ENCODE peak calls at places on chromosome 17, in four cellular contexts. I is activated B cell treated with CpG ODN at 0.5 μM for 24 hours, O is pancreas, H is brain microvascular endothelial cell. U is an unnamed sample.

GRCh38 chr17:19533718-19534561 is at the start of gene SLC47A1:
- DNase-seq in O (no peak), H (no peak), I (no peak), U (no peak)

GRCh38 chr17:60916043-60916442 is 238.4 kb downstream of the BCAS3 start:
- DNase-seq in O (no peak), H (no peak), I (no peak), U (no peak)

GRCh38 chr17:17041018-17041521 is 1.2 kb upstream of the MPRIP start:
- DNase-seq in I (no peak), H (peak; percentile 47), O (peak; percentile 79), U (no peak)

GRCh38 chr17:50114849-50115357 is 15.1 kb downstream of the SAMD14 start:
- DNase-seq in O (no peak), I (no peak), H (peak; percentile 74), U (peak; percentile 69)

GRCh38 chr17:61926831-61927210 is 961 bp downstream of the INTS2 start:
- DNase-seq in H (no peak), O (no peak), I (no peak), U (no peak)

GRCh38 chr17:50944054-50944901 is 78.1 kb upstream of the TOB1 start:
- DNase-seq in H (no peak), O (peak; percentile 94), I (no peak), U (peak; percentile 84)

GRCh38 chr17:69672924-69673323 is 258.4 kb downstream of the MAP2K6 start:
- DNase-seq in I (no peak), O (no peak), H (peak; percentile 70), U (no peak)

GRCh38 chr17:63516910-63517824 is 6.0 kb upstream of the KCNH6 start:
- DNase-seq in O (no peak), I (no peak), H (peak; percentile 43), U (no peak)

GRCh38 chr17:5837055-5837491 is 233.1 kb upstream of the WSCD1 start:
- DNase-seq in H (peak; percentile 9), I (no peak), O (no peak), U (no peak)

GRCh38 chr17:11795906-11796305 is 197.6 kb downstream of the DNAH9 start:
- DNase-seq in O (no peak), I (no peak), H (no peak), U (no peak)

GRCh38 chr17:68200689-68201424 is 47.0 kb upstream of the AMZ2 start:
- DNase-seq in O (peak; percentile 56), H (peak; percentile 54), I (peak; percentile 81), U (peak; percentile 41)

GRCh38 chr17:42387663-42388380 is 420 bp downstream of the STAT3 start:
- DNase-seq in H (no peak), I (peak; percentile 47), O (peak; percentile 56), U (no peak)

GRCh38 chr17:10200645-10201044 is 2.2 kb upstream of the GAS7 start:
- DNase-seq in H (no peak), I (no peak), O (no peak), U (no peak)

GRCh38 chr17:19447085-19447583 is 36.1 kb downstream of the RNF112 start:
- DNase-seq in I (no peak), H (peak; percentile 75), O (peak; percentile 55), U (peak; percentile 74)

GRCh38 chr17:17042851-17043667 is 802 bp downstream of the MPRIP start:
- DNase-seq in H (no peak), I (no peak), O (peak; percentile 46), U (no peak)

GRCh38 chr17:19338031-19338990 is 24.2 kb downstream of the B9D1 start:
- DNase-seq in H (no peak), O (peak; percentile 66), I (peak; percentile 65), U (no peak)

GRCh38 chr17:67830440-67830839 is 5.1 kb downstream of the BPTF start:
- DNase-seq in H (no peak), I (no peak), O (no peak), U (no peak)

GRCh38 chr17:21742326-21742725 is 50.0 kb downstream of the KCNJ18 start:
- DNase-seq in O (no peak), H (no peak), I (no peak), U (no peak)

GRCh38 chr17:66378296-66378695 is 75.9 kb downstream of the PRKCA start:
- DNase-seq in H (peak; percentile 49), I (no peak), O (no peak), U (no peak)

GRCh38 chr17:33520404-33521032 is 227.4 kb upstream of the ASIC2 start:
- DNase-seq in H (no peak), I (peak; percentile 20), O (no peak), U (no peak)

GRCh38 chr17:57461082-57461481 is 204.8 kb downstream of the MSI2 start:
- DNase-seq in I (no peak), H (no peak), O (no peak), U (peak; percentile 74)

DNA sequence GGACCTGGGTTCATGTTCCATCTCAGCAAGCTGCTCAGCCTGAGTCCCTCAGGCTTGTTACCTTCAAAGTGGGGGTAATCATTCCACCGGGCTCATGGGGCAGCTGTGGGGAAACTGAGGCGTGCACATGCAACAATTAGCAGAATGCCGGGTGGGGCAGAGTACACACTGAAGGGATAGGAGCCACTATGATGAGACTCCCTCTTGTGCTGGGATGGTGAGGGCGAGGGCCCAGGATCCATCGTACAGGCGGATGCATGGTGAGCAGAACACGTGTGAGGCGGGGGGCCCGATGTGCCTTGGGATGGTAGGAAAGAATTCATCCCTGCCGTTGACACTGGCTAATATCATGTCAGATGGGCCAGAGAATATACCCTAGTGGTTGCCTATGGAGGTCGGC is 25.5 kb upstream of the MAP3K14 start:
- DNase-seq in O (no peak), H (no peak), I (no peak), U (no peak)
- TF ChIP-seq CTCF in O (no peak), H (no peak), I (no peak), U (no peak)

GRCh38 chr17:71727723-71728122 is 393.1 kb upstream of the SOX9 start:
- DNase-seq in O (no peak), I (no peak), H (no peak), U (no peak)
- TF ChIP-seq CTCF in O (no peak), I (no peak), H (no peak), U (no peak)

DNA sequence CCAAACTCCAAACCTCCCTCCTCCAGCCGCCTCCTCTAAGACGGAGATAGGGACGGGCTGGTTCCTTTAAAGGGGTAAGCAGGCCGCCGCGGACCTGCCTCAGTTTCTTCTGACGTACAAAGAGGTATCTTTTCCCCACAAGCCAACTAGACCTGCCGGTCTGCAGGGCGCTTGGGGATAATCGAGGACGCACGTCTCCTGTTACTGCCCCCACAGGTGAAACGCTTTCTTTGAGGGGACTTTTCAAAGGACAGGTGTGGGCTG is 25.1 kb upstream of the RFFL start:
- DNase-seq in I (no peak), H (no peak), O (no peak), U (no peak)
- TF ChIP-seq CTCF in I (no peak), H (no peak), O (no peak), U (no peak)

GRCh38 chr17:36706437-36706731 is 105.0 kb downstream of the MRM1 start:
- DNase-seq in I (no peak), O (no peak), H (no peak), U (no peak)

GRCh38 chr17:36707904-36708303 is 106.5 kb downstream of the MRM1 start:
- DNase-seq in O (no peak), I (no peak), H (no peak), U (no peak)

GRCh38 chr17:36705651-36706436 is 104.5 kb downstream of the MRM1 start:
- DNase-seq in O (no peak), H (peak; percentile 11), I (no peak), U (peak; percentile 43)

GRCh38 chr17:36697907-36698526 is 96.6 kb downstream of the MRM1 start:
- DNase-seq in O (no peak), I (no peak), H (no peak), U (no peak)

DNA sequence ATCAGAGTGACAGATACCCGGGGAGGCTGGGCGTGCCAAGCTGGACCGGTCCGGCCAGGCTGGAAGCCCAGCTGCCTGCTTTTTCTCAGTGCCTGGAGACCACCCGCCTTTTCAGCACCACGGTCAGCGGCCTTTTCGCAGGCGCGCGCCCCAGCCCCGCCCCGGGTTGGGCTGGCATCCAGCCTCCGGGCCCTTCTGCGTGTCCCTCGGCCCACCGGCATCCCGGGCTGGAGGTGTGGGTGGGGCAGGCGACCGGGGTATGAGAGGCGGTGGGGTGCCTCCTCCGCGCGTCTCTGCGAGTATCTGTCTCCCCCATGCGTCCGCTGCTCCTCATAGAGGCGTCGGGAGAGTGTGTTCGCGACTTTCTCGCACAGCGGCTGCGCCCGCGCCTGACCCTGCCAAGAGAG is 102.5 kb downstream of the MRM1 start:
- DNase-seq in H (peak; percentile 13), I (peak; percentile 30), O (peak; percentile 30), U (no peak)
- TF ChIP-seq CTCF in H (no peak), I (no peak), O (no peak), U (peak; percentile 24)

GRCh38 chr17:14302421-14303099 is 1.7 kb downstream of the HS3ST3B1 start:
- DNase-seq in H (peak; percentile 68), I (peak; percentile 78), O (peak; percentile 78), U (peak; percentile 57)

GRCh38 chr17:14299261-14300093 is 1.4 kb upstream of the HS3ST3B1 start:
- DNase-seq in O (peak; percentile 33), I (peak; percentile 37), H (no peak), U (no peak)

GRCh38 chr17:14301279-14301760 is 439 bp downstream of the HS3ST3B1 start:
- DNase-seq in H (no peak), I (no peak), O (no peak), U (no peak)

GRCh38 chr17:14301761-14302401 is 1.0 kb downstream of the HS3ST3B1 start:
- DNase-seq in O (peak; percentile 45), H (peak; percentile 46), I (peak; percentile 60), U (no peak)

GRCh38 chr17:14300628-14301278 is at the start of gene HS3ST3B1:
- DNase-seq in O (peak; percentile 100), H (peak; percentile 100), I (peak; percentile 81), U (peak; percentile 86)
- TF ChIP-seq CTCF in O (no peak), H (peak; percentile 18), I (no peak), U (no peak)

GRCh38 chr17:27529230-27529796 is 73.1 kb downstream of the KSR1 start:
- DNase-seq in I (no peak), H (no peak), O (peak; percentile 73), U (no peak)
- TF ChIP-seq CTCF in I (no peak), H (peak; percentile 25), O (no peak), U (peak; percentile 45)

GRCh38 chr17:15090533-15090932 is 174.6 kb downstream of the PMP22 start:
- DNase-seq in O (no peak), H (no peak), I (no peak), U (no peak)

GRCh38 chr17:15087946-15088345 is 177.2 kb downstream of the PMP22 start:
- DNase-seq in H (no peak), O (no peak), I (no peak), U (no peak)

GRCh38 chr17:15092762-15093161 is 172.4 kb downstream of the PMP22 start:
- DNase-seq in H (peak; percentile 51), O (no peak), I (no peak), U (no peak)

GRCh38 chr17:15092261-15092660 is 172.9 kb downstream of the PMP22 start:
- DNase-seq in O (no peak), I (no peak), H (no peak), U (no peak)

GRCh38 chr17:15091825-15092224 is 173.3 kb downstream of the PMP22 start:
- DNase-seq in O (no peak), I (no peak), H (no peak), U (no peak)
- TF ChIP-seq CTCF in O (peak; percentile 17), I (no peak), H (peak; percentile 25), U (peak; percentile 17)

U was measured in D721Med.